ENCODE peak calls at places on chromosomes 2 and 18, in ten cellular contexts. M is psoas muscle, G is lung, F is astrocyte, X is stomach, Y is tibial nerve, A is foreskin fibroblast, N is AG09309, L is PC-3, C is fibroblast of mammary gland. S is an unnamed sample.
A peak's percentile ranks its signal among the peaks of the same experiment; 100 is the strongest.

GRCh38 chr18:37330173-37330572 is 235.4 kb downstream of the CELF4 start:
- DNase-seq in C (no peak), L (no peak), N (no peak), Y (no peak), G (no peak), A (no peak), F (no peak), M (no peak), X (no peak), S (no peak)

GRCh38 chr18:14921547-14921946 is 173.6 kb downstream of the ANKRD30B start:
- DNase-seq in F (no peak), L (no peak), N (no peak), M (no peak), C (no peak), X (no peak), G (no peak), A (no peak), Y (no peak), S (no peak)

GRCh38 chr18:14748496-14748895 is 524 bp downstream of the ANKRD30B start:
- DNase-seq in F (no peak), L (no peak), G (no peak), A (no peak), X (no peak), C (no peak), N (no peak), Y (no peak), M (no peak), S (no peak)

GRCh38 chr2:148680462-148680861 is 35.9 kb downstream of the EPC2 start:
- DNase-seq in G (no peak), A (no peak), L (no peak), N (no peak), F (peak; percentile 67), M (no peak), Y (no peak), C (peak; percentile 24), X (no peak), S (no peak)

GRCh38 chr18:49047540-49047939 is 96.8 kb upstream of the SMAD7 start:
- DNase-seq in Y (no peak), F (no peak), A (no peak), G (no peak), L (no peak), N (no peak), C (no peak), M (no peak), X (no peak), S (no peak)

GRCh38 chr2:202831241-202831997 is 40.1 kb downstream of the ICA1L start:
- DNase-seq in Y (no peak), G (no peak), M (no peak), A (peak; percentile 74), N (peak; percentile 21), L (peak; percentile 86), F (peak; percentile 48), X (peak; percentile 33), C (peak; percentile 65), S (peak; percentile 58)

GRCh38 chr2:226354434-226354833 is 445.2 kb downstream of the IRS1 start:
- DNase-seq in M (no peak), C (peak; percentile 7), A (peak; percentile 67), G (no peak), L (no peak), N (no peak), Y (no peak), X (no peak), F (peak; percentile 57), S (peak; percentile 72)

GRCh38 chr2:160229591-160229990 is 29.5 kb upstream of the ITGB6 start:
- DNase-seq in X (no peak), F (peak; percentile 79), Y (no peak), A (peak; percentile 68), C (peak; percentile 51), N (no peak), M (no peak), L (peak; percentile 85), G (no peak), S (no peak)

GRCh38 chr2:203077458-203077857 is 62.8 kb downstream of the NBEAL1 start:
- DNase-seq in Y (no peak), C (peak; percentile 40), L (peak; percentile 18), X (no peak), G (no peak), M (no peak), A (peak; percentile 49), F (peak; percentile 25), N (peak; percentile 10), S (peak; percentile 45)

GRCh38 chr2:40159333-40159732 is 292.6 kb downstream of the SLC8A1 start:
- DNase-seq in L (no peak), G (no peak), C (no peak), M (no peak), X (no peak), A (no peak), Y (no peak), N (no peak), F (no peak), S (no peak)

GRCh38 chr2:199148076-199148845 is 309.5 kb downstream of the SATB2 start:
- DNase-seq in M (no peak), G (no peak), A (peak; percentile 63), X (no peak), L (peak; percentile 12), N (no peak), Y (no peak), F (no peak), C (peak; percentile 68), S (peak; percentile 40)

DNA sequence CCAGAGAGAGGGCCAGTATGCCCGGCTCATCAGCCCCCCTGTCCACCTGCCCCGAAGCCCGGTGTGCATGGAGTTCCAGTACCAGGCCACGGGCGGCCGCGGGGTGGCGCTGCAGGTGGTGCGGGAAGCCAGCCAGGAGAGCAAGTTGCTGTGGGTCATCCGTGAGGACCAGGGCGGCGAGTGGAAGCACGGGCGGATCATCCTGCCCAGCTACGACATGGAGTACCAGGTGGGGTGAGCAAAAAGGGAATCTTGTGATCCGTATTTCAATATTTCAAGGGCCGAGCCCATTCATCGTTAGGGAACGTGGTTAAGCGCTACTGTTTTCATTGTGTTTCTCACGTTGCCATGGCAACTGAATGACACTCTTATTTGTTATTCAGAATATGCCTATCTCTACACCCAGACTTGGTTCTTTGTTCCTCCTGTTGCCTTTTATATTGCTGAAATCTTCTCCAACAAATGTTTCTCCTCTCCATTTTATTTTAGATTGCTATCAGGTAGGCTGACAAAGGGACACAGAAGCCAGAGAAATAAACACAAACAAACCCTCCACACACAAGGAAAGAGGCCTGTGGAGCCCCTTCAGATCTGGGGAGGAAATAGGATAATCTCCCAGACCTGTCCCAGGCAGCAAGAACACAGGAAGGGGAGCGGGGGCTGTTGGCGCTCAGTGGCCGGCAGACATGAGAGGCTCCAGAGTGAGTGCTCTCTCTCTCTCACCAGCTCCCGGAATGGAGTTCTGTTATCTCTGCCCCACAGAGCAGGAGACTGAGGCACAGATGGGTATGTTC is 81.6 kb downstream of the NRP2 start:
- DNase-seq in N (peak; percentile 73), M (peak; percentile 62), G (peak; percentile 62), A (peak; percentile 61), L (no peak), Y (peak; percentile 40), C (peak; percentile 73), X (peak; percentile 50), F (peak; percentile 94), S (peak; percentile 95)
- H3K4me3 ChIP-seq in N (no peak overlapping the region), M (no peak overlapping the region), G (no peak overlapping the region), A (no peak overlapping the region), L (no peak overlapping the region), Y (no peak overlapping the region), C (no peak overlapping the region), X (no peak overlapping the region), F (peak overlapping the region; percentile 8), S (no peak overlapping the region)

GRCh38 chr18:78080081-78080480 is 830.4 kb downstream of the GALR1 start:
- DNase-seq in N (no peak), X (no peak), Y (no peak), L (no peak), A (no peak), G (no peak), F (no peak), C (no peak), M (no peak), S (no peak)

GRCh38 chr18:78085241-78086185 is 835.9 kb downstream of the GALR1 start:
- DNase-seq in G (no peak), N (no peak), L (no peak), M (no peak), C (no peak), A (no peak), Y (no peak), X (no peak), F (no peak), S (no peak)

GRCh38 chr18:78082776-78083175 is 833.1 kb downstream of the GALR1 start:
- DNase-seq in G (no peak), Y (no peak), M (no peak), F (no peak), A (no peak), C (no peak), X (no peak), L (no peak), N (no peak), S (no peak)

DNA sequence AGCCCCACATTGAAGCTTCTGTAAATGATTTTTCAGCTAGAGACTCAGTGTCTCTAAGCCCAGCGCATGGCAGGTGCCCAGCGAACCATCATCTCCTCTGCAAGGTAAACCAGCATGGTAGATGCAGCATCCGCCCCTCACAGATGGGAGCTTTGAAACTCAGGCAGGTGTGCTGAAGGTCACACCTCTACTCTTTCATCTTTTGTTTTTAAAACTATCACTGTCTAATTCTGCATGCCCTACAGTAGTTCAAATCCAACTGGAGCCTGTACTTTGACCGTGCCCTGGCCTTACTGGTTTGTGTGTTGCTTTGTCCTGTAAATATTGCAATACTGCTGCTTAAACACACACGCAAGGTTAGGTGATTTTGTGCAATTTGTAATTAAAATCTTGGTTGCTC is 831.1 kb downstream of the GALR1 start:
- DNase-seq in C (no peak), Y (no peak), A (no peak), N (no peak), G (no peak), X (no peak), L (no peak), M (no peak), F (no peak), S (no peak)
- TF ChIP-seq CTCF in C (no peak), Y (no peak), A (no peak), N (no peak), G (no peak), X (no peak), L (no peak), M (no peak), F (no peak), S (no peak)

GRCh38 chr2:9757430-9758287 is 85.6 kb upstream of the TAF1B start:
- DNase-seq in X (no peak), L (no peak), M (peak; percentile 87), Y (no peak), C (no peak), A (peak; percentile 70), F (peak; percentile 55), G (no peak), N (no peak), S (peak; percentile 54)
- H3K4me3 ChIP-seq in X (peak overlapping the region; percentile 31), L (no peak overlapping the region), M (peak overlapping the region; percentile 57), Y (peak overlapping the region; percentile 21), C (peak overlapping the region; percentile 27), A (peak overlapping the region; percentile 28), F (peak overlapping the region; percentile 37), G (no peak overlapping the region), N (peak overlapping the region; percentile 2), S (peak overlapping the region; percentile 43)

GRCh38 chr2:191629001-191629453 is 48.9 kb upstream of the NABP1 start:
- DNase-seq in L (no peak), N (no peak), F (no peak), G (no peak), Y (no peak), A (no peak), M (no peak), X (no peak), C (no peak), S (no peak)
- TF ChIP-seq CTCF in L (no peak), N (no peak), F (no peak), G (no peak), Y (no peak), A (no peak), M (no peak), X (no peak), C (no peak), S (no peak)

GRCh38 chr2:45781464-45781811 is 130.0 kb downstream of the PRKCE start:
- DNase-seq in L (no peak), Y (no peak), C (no peak), G (no peak), X (no peak), A (no peak), M (no peak), N (no peak), F (no peak), S (no peak)
- H3K4me3 ChIP-seq in L (no peak overlapping the region), Y (no peak overlapping the region), C (no peak overlapping the region), G (no peak overlapping the region), X (no peak overlapping the region), A (no peak overlapping the region), M (no peak overlapping the region), N (no peak overlapping the region), F (no peak overlapping the region), S (no peak overlapping the region)